ENCODE peak calls at places on chromosome 6, in eight cellular contexts. K is astrocyte, N is left ventricle myocardium inferior, W is A549, R is NB4, H is AG04450, T is colonic mucosa, O is upper lobe of left lung. F is an unnamed sample.

GRCh38 chr6:150134280-150134920 is 8.4 kb upstream of the PPP1R14C start:
- DNase-seq in W (no peak), N (no peak), H (no peak), T (peak; percentile 80), R (no peak), K (no peak), O (peak; percentile 72), F (no peak)

GRCh38 chr6:38955876-38956275 is 92.7 kb upstream of the GLP1R start:
- DNase-seq in T (no peak), O (no peak), K (no peak), H (no peak), N (peak; percentile 17), W (no peak), R (no peak), F (no peak)

GRCh38 chr6:27138837-27139752 is 108.4 kb upstream of the PRSS16 start:
- DNase-seq in O (peak; percentile 51), T (peak; percentile 86), H (no peak), R (peak; percentile 98), N (peak; percentile 31), K (no peak), W (no peak), F (no peak)

GRCh38 chr6:132730560-132730959 is 16.7 kb upstream of the VNN1 start:
- DNase-seq in N (no peak), T (no peak), K (peak; percentile 43), H (peak; percentile 68), R (no peak), W (no peak), O (no peak), F (no peak)

GRCh38 chr6:133623065-133623464 is 265.8 kb upstream of the TCF21 start:
- DNase-seq in W (no peak), O (no peak), R (no peak), N (no peak), K (peak; percentile 75), H (no peak), T (peak; percentile 28), F (no peak)

GRCh38 chr6:152118224-152118623 is 310.7 kb downstream of the ESR1 start:
- DNase-seq in H (no peak), K (no peak), T (no peak), R (no peak), O (no peak), N (no peak), W (no peak), F (no peak)

GRCh38 chr6:111789593-111789992 is 83.7 kb downstream of the FYN start:
- DNase-seq in T (no peak), W (no peak), H (no peak), O (no peak), N (peak; percentile 54), R (no peak), K (no peak), F (no peak)

GRCh38 chr6:142167472-142167871 is 20.4 kb downstream of the VTA1 start:
- DNase-seq in R (no peak), O (no peak), N (no peak), K (no peak), H (no peak), W (no peak), T (no peak), F (no peak)

GRCh38 chr6:154510144-154510905 is at the start of gene CNKSR3:
- DNase-seq in N (peak; percentile 84), K (peak; percentile 86), W (peak; percentile 64), O (peak; percentile 90), R (peak; percentile 77), T (peak; percentile 88), H (peak; percentile 93), F (peak; percentile 59)

GRCh38 chr6:118678866-118679265 is 27.5 kb upstream of the CEP85L start:
- DNase-seq in H (no peak), N (no peak), T (no peak), W (no peak), O (no peak), R (no peak), K (peak; percentile 73), F (no peak)

GRCh38 chr6:166911248-166911677 is 45.1 kb downstream of the RNASET2 start:
- DNase-seq in T (no peak), R (no peak), N (no peak), K (peak; percentile 10), H (no peak), O (no peak), W (no peak), F (no peak)

GRCh38 chr6:166933396-166933795 is 23.0 kb downstream of the RNASET2 start:
- DNase-seq in H (no peak), T (no peak), K (no peak), W (no peak), R (no peak), N (no peak), O (no peak), F (no peak)

GRCh38 chr6:125050663-125051318 is 88.6 kb downstream of the RNF217 start:
- DNase-seq in T (no peak), W (no peak), H (no peak), K (no peak), R (no peak), O (no peak), N (no peak), F (no peak)

GRCh38 chr6:15399651-15400470 is 154.0 kb downstream of the JARID2 start:
- DNase-seq in H (peak; percentile 48), N (peak; percentile 78), K (peak; percentile 71), W (peak; percentile 15), R (peak; percentile 51), O (peak; percentile 64), T (peak; percentile 65), F (peak; percentile 28)

GRCh38 chr6:27810768-27811298 is 101.4 kb downstream of the OR2B2 start:
- DNase-seq in W (no peak), N (no peak), T (no peak), O (no peak), R (no peak), K (no peak), H (no peak), F (no peak)

GRCh38 chr6:32194825-32195651 is 2.6 kb upstream of the GPSM3 start:
- DNase-seq in O (no peak), N (no peak), R (peak; percentile 76), H (no peak), W (peak; percentile 44), K (peak; percentile 35), T (peak; percentile 60), F (no peak)

GRCh38 chr6:509676-510075 is 118.1 kb downstream of the IRF4 start:
- DNase-seq in R (peak; percentile 25), N (no peak), K (no peak), W (no peak), O (no peak), H (no peak), T (no peak), F (no peak)

DNA sequence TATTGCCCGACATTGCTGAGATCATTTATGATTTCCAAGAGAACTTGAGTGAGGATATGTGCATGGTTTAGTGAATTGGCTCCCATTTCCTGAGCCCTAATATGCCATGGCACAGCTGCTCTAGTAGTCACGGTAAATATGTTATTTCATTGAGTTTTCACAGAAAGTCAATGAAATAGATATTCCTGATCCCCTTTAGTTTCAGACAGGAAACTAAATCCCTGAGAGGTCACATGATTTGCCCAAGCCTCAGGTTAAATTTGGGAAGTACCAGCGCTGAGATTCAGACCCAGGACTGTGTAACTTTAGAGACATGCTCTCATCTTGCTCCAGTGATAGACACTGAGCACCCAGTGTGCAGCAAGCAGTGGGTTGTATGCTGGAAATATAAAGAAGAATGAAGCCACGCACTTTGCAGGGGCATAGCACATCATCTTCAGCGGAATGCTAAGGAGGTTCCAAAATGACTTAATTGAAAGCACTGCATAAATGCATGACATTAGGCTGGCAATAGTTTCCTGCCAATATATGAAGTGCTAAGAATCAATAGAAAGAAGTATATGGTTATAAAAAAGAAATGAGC is 70.6 kb downstream of the FARS2 start:
- DNase-seq in K (no peak), O (no peak), T (no peak), N (no peak), R (no peak), H (no peak), W (no peak), F (no peak)
- H3K4me3 ChIP-seq in K (no peak overlapping the region), O (no peak overlapping the region), T (no peak overlapping the region), N (no peak overlapping the region), R (no peak overlapping the region), H (no peak overlapping the region), W (no peak overlapping the region), F (no peak overlapping the region)

GRCh38 chr6:65000815-65001214 is 706.2 kb downstream of the EYS start:
- DNase-seq in T (no peak), N (no peak), R (no peak), K (no peak), O (no peak), H (no peak), W (no peak), F (no peak)
- TF ChIP-seq CTCF in T (no peak), N (no peak), R (no peak), K (no peak), O (no peak), H (no peak), W (no peak), F (no peak)

DNA sequence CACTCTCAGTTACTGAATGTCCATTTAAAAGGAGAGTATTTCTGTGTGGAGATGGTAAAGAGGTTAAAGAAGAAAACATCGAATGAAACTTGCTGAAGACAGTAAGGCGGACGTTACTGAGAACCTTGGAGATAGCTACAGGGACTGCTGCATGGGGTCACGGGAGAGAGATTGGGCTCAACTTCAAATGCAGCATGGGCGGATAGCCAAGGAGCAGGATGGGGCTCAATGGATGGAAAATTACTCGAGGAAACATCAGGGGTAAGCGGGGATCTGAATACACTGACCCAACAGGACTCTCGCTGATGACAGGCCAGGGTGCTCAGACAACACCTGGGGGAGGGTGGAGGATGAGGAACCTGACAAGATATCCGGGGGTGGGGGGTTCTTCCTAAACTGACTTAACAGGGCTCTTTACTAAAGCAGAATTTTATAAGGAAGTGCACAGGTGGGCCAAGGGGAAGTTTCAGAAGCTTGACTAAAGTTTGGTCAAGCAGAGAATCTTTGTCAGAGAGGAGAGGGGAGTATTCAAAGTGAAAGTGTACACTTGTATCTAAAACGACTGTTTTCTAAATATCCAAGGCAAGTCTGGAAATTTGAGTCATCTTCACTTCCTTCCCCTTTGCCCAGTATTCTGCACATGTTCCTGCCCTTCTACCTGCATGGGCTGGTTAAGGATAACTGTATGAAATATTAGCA is 22.8 kb downstream of the ECT2L start:
- DNase-seq in N (no peak), K (no peak), W (no peak), O (no peak), T (peak; percentile 21), R (peak; percentile 33), H (no peak), F (no peak)
- H3K4me3 ChIP-seq in N (no peak overlapping the region), K (no peak overlapping the region), W (no peak overlapping the region), O (no peak overlapping the region), T (no peak overlapping the region), R (no peak overlapping the region), H (no peak overlapping the region), F (no peak overlapping the region)

GRCh38 chr6:87482382-87482781 is 9.6 kb downstream of the SLC35A1 start:
- DNase-seq in O (peak; percentile 33), W (no peak), N (no peak), T (no peak), K (no peak), R (peak; percentile 88), H (no peak), F (no peak)

GRCh38 chr6:87487555-87487954 is 14.8 kb downstream of the SLC35A1 start:
- DNase-seq in W (no peak), K (peak; percentile 19), O (no peak), N (no peak), H (peak; percentile 24), R (no peak), T (no peak), F (no peak)

GRCh38 chr6:87484491-87484890 is 11.7 kb downstream of the SLC35A1 start:
- DNase-seq in W (no peak), O (no peak), T (no peak), H (no peak), N (no peak), K (no peak), R (no peak), F (no peak)

GRCh38 chr6:87481936-87482335 is 9.2 kb downstream of the SLC35A1 start:
- DNase-seq in R (peak; percentile 80), O (no peak), K (no peak), W (no peak), N (no peak), H (no peak), T (no peak), F (no peak)

GRCh38 chr6:87483929-87484328 is 11.2 kb downstream of the SLC35A1 start:
- DNase-seq in W (no peak), T (no peak), H (no peak), R (peak; percentile 84), O (no peak), N (no peak), K (peak; percentile 68), F (peak; percentile 34)
- TF ChIP-seq CTCF in W (no peak), T (no peak), H (no peak), R (peak; percentile 40), O (no peak), N (peak; percentile 39), K (peak; percentile 8), F (no peak)